ENCODE peak calls at places on chromosomes 7 and 10, in four cellular contexts. Q, E, W and N are unnamed samples.
A peak's percentile ranks its signal among the peaks of the same experiment; 100 is the strongest.

GRCh38 chr7:158827411-158828342 is 1.6 kb downstream of the ESYT2 start:
- DNase-seq in Q (no peak), E (peak; percentile 51), W (no peak), N (no peak)

GRCh38 chr7:28292826-28293528 is 112.4 kb upstream of the JAZF1 start:
- DNase-seq in Q (no peak), E (no peak), W (no peak), N (no peak)

GRCh38 chr10:131891196-131891928 is 9.4 kb upstream of the PPP2R2D start:
- DNase-seq in Q (peak; percentile 92), E (no peak), W (peak; percentile 57), N (no peak)

GRCh38 chr7:98867271-98867701 is 2.5 kb downstream of the TMEM130 start:
- DNase-seq in Q (no peak), E (peak; percentile 9), W (no peak), N (no peak)

GRCh38 chr7:130142654-130143333 is 62.4 kb downstream of the TMEM209 start:
- DNase-seq in Q (no peak), E (no peak), W (no peak), N (no peak)

GRCh38 chr10:32771217-32771616 is 186.8 kb downstream of the ITGB1 start:
- DNase-seq in Q (no peak), E (peak; percentile 8), W (no peak), N (no peak)

GRCh38 chr10:125538947-125539649 is 143.9 kb downstream of the TEX36 start:
- DNase-seq in Q (no peak), E (no peak), W (peak; percentile 71), N (no peak)

GRCh38 chr7:122692769-122693309 is 6.1 kb downstream of the RNF133 start:
- DNase-seq in Q (peak; percentile 34), E (no peak), W (no peak), N (no peak)

GRCh38 chr10:122498521-122498920 is 37.2 kb downstream of the HTRA1 start:
- DNase-seq in Q (no peak), E (no peak), W (no peak), N (no peak)

GRCh38 chr10:103427866-103428265 is 24.3 kb downstream of the CALHM2 start:
- DNase-seq in Q (no peak), E (no peak), W (no peak), N (no peak)

GRCh38 chr10:20912969-20913368 is 15.9 kb upstream of the NEBL start:
- DNase-seq in Q (no peak), E (no peak), W (no peak), N (no peak)

GRCh38 chr10:131655101-131655849 is 245.5 kb upstream of the PPP2R2D start:
- DNase-seq in Q (no peak), E (no peak), W (no peak), N (no peak)

GRCh38 chr7:47672966-47673365 is 91.1 kb upstream of the TNS3 start:
- DNase-seq in Q (peak; percentile 86), E (peak; percentile 20), W (no peak), N (no peak)

GRCh38 chr10:127398140-127398966 is 150.8 kb upstream of the NPS start:
- DNase-seq in Q (peak; percentile 67), E (peak; percentile 48), W (no peak), N (no peak)

GRCh38 chr7:52696183-52696582 is 339.2 kb upstream of the POM121L12 start:
- DNase-seq in Q (no peak), E (no peak), W (no peak), N (no peak)

GRCh38 chr7:148256433-148256832 is 334.1 kb upstream of the C7orf33 start:
- DNase-seq in Q (no peak), E (no peak), W (no peak), N (no peak)

GRCh38 chr7:140230862-140231778 is 54.3 kb upstream of the KDM7A start:
- DNase-seq in Q (peak; percentile 98), E (peak; percentile 34), W (peak; percentile 88), N (no peak)

GRCh38 chr10:13225601-13226000 is 8.6 kb downstream of the UCMA start:
- DNase-seq in Q (no peak), E (no peak), W (no peak), N (no peak)

GRCh38 chr7:1301812-1302310 is 69.2 kb downstream of the UNCX start:
- DNase-seq in Q (no peak), E (no peak), W (no peak), N (no peak)

GRCh38 chr7:26525413-26526287 is 234.0 kb downstream of the SNX10 start:
- DNase-seq in Q (no peak), E (no peak), W (peak; percentile 27), N (no peak)

GRCh38 chr7:72069263-72069662 is 342.9 kb downstream of the CALN1 start:
- DNase-seq in Q (no peak), E (no peak), W (no peak), N (no peak)

GRCh38 chr10:79266092-79266491 is 81.2 kb upstream of the PPIF start:
- DNase-seq in Q (no peak), E (peak; percentile 64), W (no peak), N (no peak)

GRCh38 chr7:5679741-5680473 is 101.6 kb downstream of the RNF216 start:
- DNase-seq in Q (no peak), E (peak; percentile 47), W (no peak), N (peak; percentile 46)

GRCh38 chr7:133315332-133316040 is 62.6 kb downstream of the EXOC4 start:
- DNase-seq in Q (no peak), E (peak; percentile 62), W (no peak), N (no peak)

GRCh38 chr7:20329389-20330175 is 1.1 kb upstream of the ITGB8 start:
- DNase-seq in Q (peak; percentile 86), E (peak; percentile 72), W (peak; percentile 68), N (peak; percentile 13)

GRCh38 chr7:137020351-137020750 is 151.9 kb downstream of the CHRM2 start:
- DNase-seq in Q (no peak), E (no peak), W (no peak), N (no peak)

GRCh38 chr10:46235705-46236536 is 50.9 kb upstream of the ANTXRL start:
- DNase-seq in Q (peak; percentile 26), E (no peak), W (no peak), N (no peak)

GRCh38 chr10:132388901-132389630 is 7.9 kb upstream of the PWWP2B start:
- DNase-seq in Q (peak; percentile 79), E (no peak), W (no peak), N (no peak)

GRCh38 chr10:32471232-32471631 is 25.3 kb downstream of the CCDC7 start:
- DNase-seq in Q (no peak), E (no peak), W (no peak), N (no peak)

GRCh38 chr7:2575733-2576350 is 17.1 kb downstream of the IQCE start:
- DNase-seq in Q (no peak), E (no peak), W (no peak), N (no peak)

GRCh38 chr7:55484241-55484640 is 88.1 kb downstream of the VOPP1 start:
- DNase-seq in Q (peak; percentile 6), E (no peak), W (no peak), N (no peak)

GRCh38 chr7:101216860-101217387 is 457 bp downstream of the PLOD3 start:
- DNase-seq in Q (no peak), E (no peak), W (no peak), N (no peak)

GRCh38 chr7:36620166-36620708 is 104.1 kb downstream of the AOAH start:
- DNase-seq in Q (no peak), E (no peak), W (no peak), N (no peak)

GRCh38 chr10:30182191-30183075 is 123.0 kb upstream of the JCAD start:
- DNase-seq in Q (no peak), E (peak; percentile 81), W (no peak), N (no peak)

GRCh38 chr10:1268856-1269255 is 212.7 kb downstream of the WDR37 start:
- DNase-seq in Q (peak; percentile 42), E (no peak), W (no peak), N (no peak)